ENCODE peak calls at places on chromosomes 13 and 19, in seven cellular contexts. P, K, A, H, M, Y and R are unnamed samples.

GRCh38 chr19:12721656-12722565 is 1.8 kb downstream of the TNPO2 start:
- DNase-seq in P (no peak), K (no peak), A (peak; percentile 87), H (peak; percentile 64), M (no peak), Y (peak; percentile 83), R (peak; percentile 50)

GRCh38 chr19:6717441-6717971 is 2.9 kb downstream of the C3 start:
- DNase-seq in P (no peak), K (no peak), A (no peak), H (no peak), M (no peak), Y (no peak), R (no peak)

GRCh38 chr13:42803563-42804212 is 22.3 kb downstream of the FAM216B start:
- DNase-seq in P (no peak), K (no peak), A (peak; percentile 37), H (no peak), M (no peak), Y (peak; percentile 53), R (no peak)

GRCh38 chr13:27644302-27644701 is 22.6 kb downstream of the POLR1D start:
- DNase-seq in P (no peak), K (no peak), A (peak; percentile 76), H (no peak), M (no peak), Y (peak; percentile 83), R (no peak)

GRCh38 chr19:38032151-38032550 is 125.1 kb downstream of the SIPA1L3 start:
- DNase-seq in P (no peak), K (no peak), A (peak; percentile 69), H (no peak), M (no peak), Y (peak; percentile 30), R (no peak)

GRCh38 chr13:35347679-35348205 is 128.7 kb downstream of the MAB21L1 start:
- DNase-seq in P (no peak), K (no peak), A (no peak), H (no peak), M (no peak), Y (no peak), R (no peak)

GRCh38 chr13:47592256-47592655 is 408.8 kb downstream of the SUCLA2 start:
- DNase-seq in P (no peak), K (no peak), A (no peak), H (no peak), M (no peak), Y (no peak), R (no peak)

GRCh38 chr13:113981611-113982295 is 7.9 kb upstream of the C13orf46 start:
- DNase-seq in P (no peak), K (no peak), A (no peak), H (no peak), M (no peak), Y (no peak), R (no peak)

GRCh38 chr19:39166571-39167391 is 30.0 kb upstream of the NCCRP1 start:
- DNase-seq in P (no peak), K (no peak), A (no peak), H (peak; percentile 86), M (no peak), Y (no peak), R (peak; percentile 63)

GRCh38 chr19:5028229-5028886 is 59.4 kb downstream of the KDM4B start:
- DNase-seq in P (no peak), K (no peak), A (no peak), H (no peak), M (no peak), Y (no peak), R (no peak)

DNA sequence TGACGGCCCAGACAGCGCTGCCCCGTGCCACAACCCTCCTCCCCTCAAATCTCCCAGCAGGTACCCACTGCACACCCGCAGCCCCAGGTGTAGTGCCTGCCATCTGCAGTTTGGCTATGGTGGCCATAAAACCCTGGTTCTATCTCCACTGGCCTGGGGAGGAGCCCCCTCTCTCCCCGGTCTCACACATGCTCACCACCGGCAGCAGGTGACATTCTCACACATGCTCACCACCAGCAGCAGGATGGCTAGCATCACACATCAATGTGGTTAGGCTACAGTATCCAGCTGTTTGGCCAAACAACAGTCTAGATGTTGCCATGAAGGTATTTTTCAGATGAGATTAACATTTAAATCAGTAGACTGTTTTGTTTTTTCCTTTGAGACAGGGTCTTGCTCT is 31.2 kb downstream of the ELL start:
- DNase-seq in P (no peak), K (no peak), A (no peak), H (no peak), M (no peak), Y (no peak), R (no peak)
- H3K4me1 ChIP-seq in P (peaks cover 16% of the 10 kb centered on the region), K (peaks cover 83% of the 10 kb centered on the region), A (peaks cover 42% of the 10 kb centered on the region), H (peaks cover 43% of the 10 kb centered on the region), M (peaks cover 87% of the 10 kb centered on the region), Y (peaks cover 43% of the 10 kb centered on the region), R (peaks cover 15% of the 10 kb centered on the region)

GRCh38 chr19:42508892-42509444 is 19.3 kb downstream of the CEACAM1 start:
- DNase-seq in P (no peak), K (no peak), A (no peak), H (no peak), M (no peak), Y (no peak), R (no peak)
- H3K4me1 ChIP-seq in P (no peaks in the 10 kb centered on the region), K (no peaks in the 10 kb centered on the region), A (no peaks in the 10 kb centered on the region), H (no peaks in the 10 kb centered on the region), M (peaks cover 4% of the 10 kb centered on the region), Y (no peaks in the 10 kb centered on the region), R (no peaks in the 10 kb centered on the region)

DNA sequence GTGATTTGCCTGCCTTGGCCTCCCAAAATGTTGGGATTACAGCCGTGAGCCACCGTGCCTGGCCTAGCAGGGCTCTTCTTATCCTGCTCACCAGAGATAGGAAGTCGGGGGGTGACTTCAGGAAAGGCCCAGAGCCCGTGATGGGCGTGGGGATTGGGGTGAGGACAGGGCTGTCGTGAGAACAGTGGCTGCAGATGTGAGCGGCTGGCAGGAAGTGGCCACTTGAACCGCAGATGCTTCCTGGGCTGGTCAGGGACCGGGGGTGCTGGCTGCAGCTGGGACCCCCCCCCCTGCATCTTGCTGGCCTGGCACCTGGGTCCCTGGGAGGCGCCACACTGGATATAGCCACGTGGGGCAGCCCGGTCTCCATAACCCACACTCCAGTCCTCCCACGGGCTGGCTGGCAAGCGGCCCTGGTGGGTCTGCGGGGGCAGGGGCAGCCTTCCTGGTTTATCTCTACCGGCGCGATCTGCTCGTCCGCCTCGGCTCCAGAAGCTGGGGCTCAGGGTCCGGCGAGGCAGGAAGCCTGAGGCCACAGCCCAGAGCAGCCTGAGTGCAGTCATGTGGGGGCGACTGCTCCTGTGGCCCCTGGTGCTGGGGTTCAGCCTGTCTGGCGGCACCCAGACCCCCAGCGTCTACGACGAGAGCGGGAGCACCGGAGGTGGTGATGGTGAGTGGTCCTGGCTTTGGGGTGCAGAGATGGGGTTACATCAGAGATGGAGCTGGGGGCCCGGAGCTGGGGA is at the start of gene F2RL3:
- DNase-seq in P (no peak), K (no peak), A (peak; percentile 70), H (peak; percentile 54), M (no peak), Y (peak; percentile 23), R (peak; percentile 8)
- H3K4me1 ChIP-seq in P (no peaks in the 10 kb centered on the region), K (peaks cover 27% of the 10 kb centered on the region), A (peaks cover 31% of the 10 kb centered on the region), H (no peaks in the 10 kb centered on the region), M (peaks cover 7% of the 10 kb centered on the region), Y (no peaks in the 10 kb centered on the region), R (no peaks in the 10 kb centered on the region)

GRCh38 chr19:13782537-13782936 is 8.3 kb downstream of the C19orf53 start:
- DNase-seq in P (no peak), K (no peak), A (peak; percentile 21), H (no peak), M (no peak), Y (no peak), R (no peak)

GRCh38 chr19:13778847-13779246 is 4.6 kb downstream of the C19orf53 start:
- DNase-seq in P (no peak), K (no peak), A (no peak), H (no peak), M (no peak), Y (no peak), R (no peak)

GRCh38 chr19:13784731-13785452 is 10.4 kb upstream of the ZSWIM4 start:
- DNase-seq in P (peak; percentile 70), K (no peak), A (peak; percentile 80), H (peak; percentile 84), M (peak; percentile 63), Y (peak; percentile 88), R (peak; percentile 59)

GRCh38 chr19:13781547-13781946 is 7.3 kb downstream of the C19orf53 start:
- DNase-seq in P (no peak), K (no peak), A (peak; percentile 94), H (peak; percentile 64), M (no peak), Y (peak; percentile 96), R (no peak)

GRCh38 chr19:13783565-13784500 is 9.6 kb downstream of the C19orf53 start:
- DNase-seq in P (no peak), K (no peak), A (no peak), H (no peak), M (no peak), Y (no peak), R (no peak)
- H3K4me1 ChIP-seq in P (peaks cover 26% of the 10 kb centered on the region), K (peaks cover 72% of the 10 kb centered on the region), A (peaks cover 7% of the 10 kb centered on the region), H (peaks cover 19% of the 10 kb centered on the region), M (peaks cover 32% of the 10 kb centered on the region), Y (peaks cover 41% of the 10 kb centered on the region), R (no peaks in the 10 kb centered on the region)